ENCODE peak calls at places on chromosomes 5 and 9, in five cellular contexts. R, X, E, N and W are unnamed samples.

GRCh38 chr9:110918316-110919054 is 119.8 kb downstream of the LPAR1 start:
- DNase-seq in R (no peak), X (no peak), E (no peak), N (no peak), W (no peak)

GRCh38 chr5:90878081-90878480 is 319.5 kb downstream of the ADGRV1 start:
- DNase-seq in R (peak), X (no peak), E (peak), N (no peak), W (no peak)

GRCh38 chr5:52727568-52727967 is 60.1 kb upstream of the ITGA1 start:
- DNase-seq in R (no peak), X (no peak), E (no peak), N (peak), W (peak)

GRCh38 chr5:113518884-113519283 is 5.4 kb downstream of the YTHDC2 start:
- DNase-seq in R (no peak), X (no peak), E (no peak), N (no peak), W (no peak)

GRCh38 chr9:133572821-133573361 is 36.3 kb downstream of the FAM163B start:
- DNase-seq in R (no peak), X (no peak), E (peak), N (no peak), W (no peak)

GRCh38 chr5:82274343-82275266 is 3.5 kb downstream of the RPS23 start:
- DNase-seq in R (no peak), X (no peak), E (no peak), N (no peak), W (no peak)

GRCh38 chr5:157126-157715 is 34.1 kb upstream of the LRRC14B start:
- DNase-seq in R (peak), X (peak), E (no peak), N (no peak), W (no peak)

GRCh38 chr5:135934939-135935338 is 19.8 kb downstream of the LECT2 start:
- DNase-seq in R (no peak), X (no peak), E (no peak), N (no peak), W (no peak)

GRCh38 chr9:136808075-136808780 is 480 bp downstream of the RABL6 start:
- DNase-seq in R (peak), X (no peak), E (peak), N (peak), W (no peak)
- TF ChIP-seq CTCF in R (no peak), X (no peak), E (no peak), N (peak), W (no peak)

DNA sequence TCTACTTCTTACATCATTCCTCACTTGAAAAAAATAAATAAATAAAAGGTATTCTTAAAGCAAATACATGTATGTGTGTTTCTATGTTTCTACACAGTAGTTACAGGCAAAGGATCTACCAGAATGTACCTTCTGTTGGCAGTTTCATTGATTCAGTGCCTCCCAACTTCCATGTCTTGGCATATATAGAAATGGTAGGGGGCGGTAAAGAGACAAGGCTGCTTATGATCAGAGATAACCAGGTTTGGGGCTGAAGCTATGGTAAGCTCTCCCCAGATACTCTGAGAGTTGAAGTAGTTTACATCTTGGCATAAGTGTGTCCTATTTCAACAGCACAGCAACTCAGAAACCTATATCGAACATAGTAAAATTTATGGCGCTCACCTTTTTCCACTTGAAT is 1075.4 kb upstream of the C9orf72 start:
- DNase-seq in R (no peak), X (no peak), E (no peak), N (no peak), W (no peak)
- TF ChIP-seq CTCF in R (no peak), X (peak), E (no peak), N (peak), W (no peak)

GRCh38 chr9:108316066-108316465 is 539.7 kb downstream of the ACTL7B start:
- DNase-seq in R (no peak), X (no peak), E (no peak), N (no peak), W (no peak)

DNA sequence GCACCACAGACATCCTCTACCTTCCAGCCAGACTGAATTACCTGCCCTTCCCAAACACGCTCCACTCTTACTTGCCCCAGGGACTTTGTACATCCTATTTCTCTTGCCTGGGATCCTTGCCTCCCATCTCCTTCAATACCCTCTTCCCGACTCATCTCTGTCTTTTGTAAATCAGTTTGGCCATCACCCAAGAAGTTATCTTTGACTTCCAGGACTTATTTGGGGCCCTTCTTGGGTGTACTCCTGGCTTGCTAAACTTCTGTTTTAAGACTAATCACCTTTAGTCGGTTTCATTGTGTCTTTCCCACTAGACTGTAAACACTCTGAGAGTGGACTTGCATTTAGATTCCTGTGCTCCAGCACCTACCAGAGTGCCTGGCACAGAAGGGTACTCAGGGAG is 545.6 kb downstream of the ACTL7B start:
- DNase-seq in R (no peak), X (no peak), E (no peak), N (no peak), W (no peak)
- TF ChIP-seq CTCF in R (no peak), X (no peak), E (no peak), N (no peak), W (no peak)

GRCh38 chr5:36383942-36384341 is 82.2 kb upstream of the RANBP3L start:
- DNase-seq in R (no peak), X (no peak), E (no peak), N (no peak), W (no peak)

GRCh38 chr5:36378551-36378950 is 76.8 kb upstream of the RANBP3L start:
- DNase-seq in R (no peak), X (no peak), E (no peak), N (no peak), W (no peak)

GRCh38 chr5:36384845-36385244 is 83.1 kb upstream of the RANBP3L start:
- DNase-seq in R (no peak), X (no peak), E (no peak), N (no peak), W (no peak)

GRCh38 chr5:36385495-36385894 is 83.8 kb upstream of the RANBP3L start:
- DNase-seq in R (no peak), X (no peak), E (no peak), N (no peak), W (no peak)

GRCh38 chr5:36382890-36383289 is 81.2 kb upstream of the RANBP3L start:
- DNase-seq in R (no peak), X (no peak), E (no peak), N (no peak), W (no peak)
- TF ChIP-seq CTCF in R (no peak), X (no peak), E (no peak), N (no peak), W (no peak)

GRCh38 chr5:92674322-92674721 is 906.7 kb downstream of the NR2F1-AS1 start:
- DNase-seq in R (no peak), X (no peak), E (no peak), N (no peak), W (no peak)

GRCh38 chr5:92676839-92677197 is 904.2 kb downstream of the NR2F1-AS1 start:
- DNase-seq in R (no peak), X (no peak), E (no peak), N (no peak), W (no peak)

GRCh38 chr5:92676120-92676838 is 904.7 kb downstream of the NR2F1-AS1 start:
- DNase-seq in R (no peak), X (no peak), E (no peak), N (no peak), W (no peak)

DNA sequence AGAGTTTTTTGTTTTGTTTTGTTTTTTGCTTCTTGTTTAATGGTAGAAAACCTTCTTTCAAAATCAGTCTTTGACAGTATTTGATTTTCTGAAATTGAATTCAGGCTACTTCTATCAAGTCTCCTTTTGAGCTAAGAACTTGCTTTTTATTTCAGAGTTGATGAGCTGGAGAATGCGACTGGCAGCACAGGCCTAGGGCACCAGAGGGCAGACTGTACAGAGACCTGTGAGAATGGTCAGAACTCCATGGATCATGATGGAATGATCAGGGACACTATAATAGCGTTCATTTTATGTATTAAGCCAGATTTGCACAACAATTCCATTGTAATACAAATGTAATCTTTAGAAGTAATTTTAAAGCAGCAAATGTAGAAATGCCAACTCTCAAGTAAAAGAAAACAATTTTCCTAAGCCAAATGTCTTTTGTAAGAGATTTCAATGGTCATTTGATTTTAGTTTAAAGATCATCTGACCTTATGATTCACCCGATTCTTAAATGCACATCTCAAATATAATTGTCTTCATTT is 902.4 kb downstream of the NR2F1-AS1 start:
- DNase-seq in R (no peak), X (no peak), E (no peak), N (no peak), W (no peak)
- TF ChIP-seq CTCF in R (no peak), X (peak), E (no peak), N (no peak), W (peak)

GRCh38 chr9:84781431-84781830 is 111.9 kb downstream of the NTRK2 start:
- DNase-seq in R (no peak), X (peak), E (no peak), N (peak), W (no peak)
- TF ChIP-seq CTCF in R (no peak), X (no peak), E (peak), N (peak), W (peak)

GRCh38 chr5:141677415-141677814 is 4.6 kb downstream of the ARAP3 start:
- DNase-seq in R (no peak), X (peak), E (no peak), N (peak), W (no peak)
- TF ChIP-seq CTCF in R (no peak), X (peak), E (peak), N (peak), W (no peak)